ENCODE peak calls at places on chromosomes 4 and X, in seven cellular contexts. G is astrocyte, S is K562, F is left lung, C is Panc1, L is adrenal gland, X is bronchial epithelial cell. R is an unnamed sample. For H3K27me3, the result is how much of the 10 kb centered on the place peaks cover.

GRCh38 chr4:118032691-118033090 is 1.6 kb upstream of the NDST3 start:
- DNase-seq in G (peak), S (no peak), F (no peak), C (no peak), L (no peak), X (peak), R (peak)

GRCh38 chrX:110722135-110722534 is 73.5 kb downstream of the CHRDL1 start:
- DNase-seq in G (no peak), S (no peak), F (no peak), C (no peak), L (no peak), X (no peak), R (no peak)

GRCh38 chr4:140296335-140296753 is 77.1 kb upstream of the SCOC start:
- DNase-seq in G (peak), S (no peak), F (no peak), C (no peak), L (peak), X (peak), R (peak)

GRCh38 chr4:176044589-176044951 is 21.1 kb upstream of the WDR17 start:
- DNase-seq in G (peak), S (no peak), F (no peak), C (no peak), L (no peak), X (no peak), R (peak)

GRCh38 chr4:105989411-105990242 is 94.4 kb downstream of the NPNT start:
- DNase-seq in G (no peak), S (no peak), F (no peak), C (no peak), L (no peak), X (no peak), R (peak)

GRCh38 chr4:53959373-53959772 is 105.0 kb downstream of the CHIC2 start:
- DNase-seq in G (no peak), S (no peak), F (no peak), C (no peak), L (no peak), X (no peak), R (no peak)

GRCh38 chr4:74181225-74181624 is 23.3 kb downstream of the MTHFD2L start:
- DNase-seq in G (peak), S (no peak), F (no peak), C (no peak), L (no peak), X (peak), R (no peak)

GRCh38 chrX:74408310-74408709 is 13.0 kb upstream of the SLC16A2 start:
- DNase-seq in G (no peak), S (no peak), F (no peak), C (no peak), L (no peak), X (no peak), R (no peak)

GRCh38 chr4:158139086-158139485 is 33.7 kb downstream of the GASK1B start:
- DNase-seq in G (peak), S (no peak), F (no peak), C (no peak), L (no peak), X (no peak), R (no peak)

GRCh38 chr4:169345207-169345788 is 74.5 kb upstream of the SH3RF1 start:
- DNase-seq in G (peak), S (no peak), F (no peak), C (peak), L (no peak), X (peak), R (peak)

GRCh38 chr4:17055788-17056187 is 157.3 kb upstream of the LDB2 start:
- DNase-seq in G (peak), S (no peak), F (no peak), C (no peak), L (no peak), X (peak), R (peak)

DNA sequence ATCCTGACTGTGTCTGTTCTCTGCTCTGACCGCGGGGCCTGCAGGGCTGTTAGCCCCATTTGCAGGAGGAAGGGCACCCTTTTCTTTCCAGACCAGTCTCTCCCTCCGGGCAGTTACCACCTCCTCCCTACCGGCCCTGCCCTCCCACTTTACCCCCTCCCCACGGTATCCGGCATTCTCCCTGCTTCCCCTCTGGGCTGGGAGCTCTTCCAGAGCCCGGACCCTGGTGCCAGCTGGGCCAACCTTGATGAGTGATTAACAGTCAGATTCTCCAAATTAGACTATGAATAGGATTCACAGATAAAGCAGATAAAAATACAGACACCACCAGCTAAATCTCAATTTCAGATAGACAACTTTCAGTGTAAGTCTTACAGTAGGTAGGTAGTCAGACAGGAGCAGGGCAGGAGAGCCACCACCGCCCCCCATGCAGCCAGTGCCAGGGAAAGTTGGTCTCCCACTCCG is 23.4 kb upstream of the WFS1 start:
- DNase-seq in G (no peak), S (no peak), F (no peak), C (no peak), L (no peak), X (no peak), R (no peak)
- H3K27me3 ChIP-seq in G (under half), S (under half), F (half or more), C (under half), L (under half), X (under half), R (under half)

GRCh38 chr4:2879026-2879425 is 35.4 kb downstream of the ADD1 start:
- DNase-seq in G (no peak), S (no peak), F (no peak), C (no peak), L (no peak), X (no peak), R (no peak)
- H3K27me3 ChIP-seq in G (under half), S (under half), F (under half), C (under half), L (under half), X (under half), R (under half)

DNA sequence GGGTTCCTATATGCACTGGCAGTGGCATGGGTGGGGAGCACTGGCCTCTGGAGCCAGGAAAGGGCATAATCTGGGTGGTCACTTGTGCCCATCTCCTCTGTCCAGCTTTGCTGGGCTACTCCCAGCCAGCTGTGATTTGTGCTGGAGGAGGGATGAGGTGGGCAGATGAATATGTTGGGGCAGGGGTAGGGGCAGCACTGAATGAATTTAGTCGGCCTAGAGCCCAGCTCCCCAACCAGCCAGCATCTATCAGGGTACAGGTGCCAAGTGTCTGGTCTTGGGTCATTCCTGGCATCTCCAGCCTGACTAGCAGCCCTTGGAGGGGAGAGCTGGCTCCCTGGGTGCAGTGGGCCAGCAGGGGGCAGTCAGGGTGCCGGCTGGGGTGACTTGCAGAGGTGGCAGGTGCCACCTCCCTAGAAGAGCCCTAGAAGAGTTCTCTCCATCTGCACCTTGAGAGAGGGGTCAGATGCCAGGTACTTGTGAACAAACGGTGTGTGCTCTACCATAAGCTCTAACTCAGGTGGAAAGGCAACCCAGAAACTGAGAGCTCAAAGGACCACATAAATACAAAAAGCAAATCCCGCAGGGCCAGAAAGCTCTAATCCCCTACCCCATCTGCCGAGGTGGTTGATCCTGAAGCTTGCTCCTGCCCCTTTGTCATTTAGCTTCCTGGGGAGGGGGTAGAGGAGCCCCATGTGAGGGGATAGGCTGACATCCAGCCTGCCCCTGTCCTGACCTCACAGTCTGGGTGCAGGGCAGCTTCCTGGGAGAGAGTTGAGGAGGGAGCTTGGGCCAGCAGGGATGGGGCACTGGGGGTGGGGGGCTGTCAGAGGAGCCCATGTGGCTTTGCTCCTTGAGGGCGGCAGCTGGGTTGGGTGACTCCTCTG is 2.2 kb downstream of the SORCS2 start:
- DNase-seq in G (no peak), S (no peak), F (peak), C (no peak), L (no peak), X (no peak), R (peak)
- H3K27me3 ChIP-seq in G (under half), S (under half), F (half or more), C (under half), L (under half), X (under half), R (under half)

GRCh38 chr4:4874254-4874653 is 14.8 kb downstream of the MSX1 start:
- DNase-seq in G (no peak), S (no peak), F (no peak), C (no peak), L (no peak), X (no peak), R (no peak)

GRCh38 chr4:4880492-4880891 is 21.0 kb downstream of the MSX1 start:
- DNase-seq in G (no peak), S (no peak), F (no peak), C (no peak), L (no peak), X (no peak), R (no peak)

GRCh38 chr4:4875611-4876010 is 16.1 kb downstream of the MSX1 start:
- DNase-seq in G (no peak), S (no peak), F (no peak), C (no peak), L (no peak), X (no peak), R (no peak)

GRCh38 chr4:4875147-4875546 is 15.7 kb downstream of the MSX1 start:
- DNase-seq in G (no peak), S (no peak), F (no peak), C (no peak), L (no peak), X (no peak), R (no peak)

GRCh38 chr4:4876945-4877661 is 17.6 kb downstream of the MSX1 start:
- DNase-seq in G (no peak), S (no peak), F (no peak), C (no peak), L (no peak), X (no peak), R (no peak)
- H3K27me3 ChIP-seq in G (half or more), S (half or more), F (half or more), C (under half), L (under half), X (under half), R (under half)

GRCh38 chrX:109372716-109373115 is 109.2 kb downstream of the GUCY2F start:
- DNase-seq in G (no peak), S (no peak), F (no peak), C (no peak), L (no peak), X (peak), R (no peak)

GRCh38 chrX:109374276-109374960 is 107.5 kb downstream of the GUCY2F start:
- DNase-seq in G (peak), S (no peak), F (no peak), C (no peak), L (no peak), X (peak), R (no peak)

GRCh38 chrX:109373468-109373867 is 108.4 kb downstream of the GUCY2F start:
- DNase-seq in G (no peak), S (no peak), F (no peak), C (no peak), L (no peak), X (no peak), R (no peak)
- H3K27me3 ChIP-seq in G (under half), S (under half), F (under half), C (under half), L (under half), X (under half), R (under half)

GRCh38 chrX:118975831-118976598 is 1.6 kb downstream of the LONRF3 start:
- DNase-seq in G (no peak), S (peak), F (peak), C (no peak), L (peak), X (no peak), R (peak)
- H3K27me3 ChIP-seq in G (under half), S (under half), F (under half), C (under half), L (under half), X (under half), R (under half)

GRCh38 chrX:140661657-140662056 is 47.9 kb upstream of the LINC00632 start:
- DNase-seq in G (no peak), S (no peak), F (no peak), C (no peak), L (peak), X (peak), R (no peak)

DNA sequence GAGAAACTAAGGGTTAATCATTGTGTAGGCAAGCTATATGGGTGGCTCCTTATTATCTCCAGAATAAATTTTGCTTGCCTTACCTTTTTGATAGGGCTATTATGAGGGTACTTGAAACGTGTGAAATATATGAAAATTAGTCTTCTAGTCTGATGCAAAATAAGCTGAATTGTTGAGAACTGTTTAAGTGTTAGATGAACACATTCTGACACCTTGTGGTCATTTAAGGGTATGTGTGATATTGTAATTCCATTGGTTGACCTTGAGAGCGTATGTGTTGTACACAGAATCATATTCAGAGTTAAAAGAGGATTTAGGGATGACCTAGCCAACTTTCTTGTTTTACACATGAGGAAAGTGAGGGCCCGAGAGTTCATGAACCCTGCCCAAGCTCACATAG is 44.6 kb upstream of the LINC00632 start:
- DNase-seq in G (peak), S (peak), F (no peak), C (peak), L (no peak), X (peak), R (no peak)
- H3K27me3 ChIP-seq in G (under half), S (under half), F (under half), C (under half), L (under half), X (under half), R (under half)

GRCh38 chr4:30073001-30073710 is 647.0 kb upstream of the PCDH7 start:
- DNase-seq in G (no peak), S (no peak), F (no peak), C (no peak), L (no peak), X (peak), R (no peak)
- H3K27me3 ChIP-seq in G (under half), S (under half), F (under half), C (under half), L (under half), X (under half), R (under half)

R was measured in MG63.